ENCODE peak calls at places on chromosomes 5 and 9, in seven cellular contexts. One of them, this sample, is unnamed.

GRCh38 chr9:129177791-129178578 is at the start of gene IER5L:
- DNase-seq in endodermal cell: peak; percentile 98
- DNase-seq in adrenal gland: peak; percentile 97
- DNase-seq in breast epithelium: peak; percentile 97
- DNase-seq in vagina: peak; percentile 97
- DNase-seq in aorta: peak; percentile 97
- DNase-seq in bronchial epithelial cell: peak; percentile 77
- DNase-seq in this sample: peak; percentile 66

GRCh38 chr9:124145903-124146575 is 111.7 kb upstream of the NEK6 start:
- DNase-seq in endodermal cell: no peak
- DNase-seq in adrenal gland: no peak
- DNase-seq in breast epithelium: no peak
- DNase-seq in vagina: peak; percentile 2
- DNase-seq in aorta: no peak
- DNase-seq in bronchial epithelial cell: no peak
- DNase-seq in this sample: no peak

GRCh38 chr9:115391166-115391825 is 273.3 kb upstream of the TNC start:
- DNase-seq in endodermal cell: no peak
- DNase-seq in adrenal gland: no peak
- DNase-seq in breast epithelium: no peak
- DNase-seq in vagina: no peak
- DNase-seq in aorta: no peak
- DNase-seq in bronchial epithelial cell: no peak
- DNase-seq in this sample: no peak

GRCh38 chr5:82939326-82939725 is 137.9 kb downstream of the TMEM167A start:
- DNase-seq in endodermal cell: no peak
- DNase-seq in adrenal gland: no peak
- DNase-seq in breast epithelium: no peak
- DNase-seq in vagina: no peak
- DNase-seq in aorta: no peak
- DNase-seq in bronchial epithelial cell: no peak
- DNase-seq in this sample: no peak

GRCh38 chr9:129783516-129784361 is 19.2 kb upstream of the TOR1B start:
- DNase-seq in endodermal cell: peak; percentile 94
- DNase-seq in adrenal gland: peak; percentile 80
- DNase-seq in breast epithelium: peak; percentile 63
- DNase-seq in vagina: no peak
- DNase-seq in aorta: peak; percentile 82
- DNase-seq in bronchial epithelial cell: peak; percentile 43
- DNase-seq in this sample: peak; percentile 26

GRCh38 chr5:671459-672328 is 21.5 kb downstream of the TPPP start:
- DNase-seq in endodermal cell: peak; percentile 93
- DNase-seq in adrenal gland: peak; percentile 76
- DNase-seq in breast epithelium: no peak
- DNase-seq in vagina: no peak
- DNase-seq in aorta: peak; percentile 89
- DNase-seq in bronchial epithelial cell: peak; percentile 35
- DNase-seq in this sample: no peak

GRCh38 chr5:1343931-1344901 is 683 bp downstream of the CLPTM1L start:
- DNase-seq in endodermal cell: no peak
- DNase-seq in adrenal gland: peak; percentile 22
- DNase-seq in breast epithelium: no peak
- DNase-seq in vagina: no peak
- DNase-seq in aorta: peak; percentile 79
- DNase-seq in bronchial epithelial cell: peak; percentile 7
- DNase-seq in this sample: no peak

GRCh38 chr9:37998881-37999311 is 70.1 kb downstream of the SHB start:
- DNase-seq in endodermal cell: no peak
- DNase-seq in adrenal gland: no peak
- DNase-seq in breast epithelium: no peak
- DNase-seq in vagina: no peak
- DNase-seq in aorta: peak; percentile 70
- DNase-seq in bronchial epithelial cell: no peak
- DNase-seq in this sample: no peak

GRCh38 chr9:69180670-69181069 is 6.6 kb downstream of the TJP2 start:
- DNase-seq in endodermal cell: no peak
- DNase-seq in adrenal gland: peak; percentile 74
- DNase-seq in breast epithelium: no peak
- DNase-seq in vagina: no peak
- DNase-seq in aorta: peak; percentile 79
- DNase-seq in bronchial epithelial cell: peak; percentile 99
- DNase-seq in this sample: no peak

GRCh38 chr5:33984671-33985124 is at the start of gene SLC45A2:
- DNase-seq in endodermal cell: no peak
- DNase-seq in adrenal gland: no peak
- DNase-seq in breast epithelium: no peak
- DNase-seq in vagina: no peak
- DNase-seq in aorta: no peak
- DNase-seq in bronchial epithelial cell: no peak
- DNase-seq in this sample: no peak

GRCh38 chr9:133107961-133108793 is 12.9 kb downstream of the RALGDS start:
- DNase-seq in endodermal cell: no peak
- DNase-seq in adrenal gland: no peak
- DNase-seq in breast epithelium: no peak
- DNase-seq in vagina: no peak
- DNase-seq in aorta: peak; percentile 58
- DNase-seq in bronchial epithelial cell: no peak
- DNase-seq in this sample: no peak

GRCh38 chr9:33225319-33226152 is 14.4 kb upstream of the SPINK4 start:
- DNase-seq in endodermal cell: peak; percentile 82
- DNase-seq in adrenal gland: peak; percentile 79
- DNase-seq in breast epithelium: peak; percentile 37
- DNase-seq in vagina: no peak
- DNase-seq in aorta: no peak
- DNase-seq in bronchial epithelial cell: peak; percentile 80
- DNase-seq in this sample: peak; percentile 57

GRCh38 chr5:16856531-16856930 is 79.6 kb downstream of the MYO10 start:
- DNase-seq in endodermal cell: no peak
- DNase-seq in adrenal gland: no peak
- DNase-seq in breast epithelium: no peak
- DNase-seq in vagina: no peak
- DNase-seq in aorta: no peak
- DNase-seq in bronchial epithelial cell: peak; percentile 99
- DNase-seq in this sample: no peak

GRCh38 chr9:135156525-135157510 is 69.3 kb downstream of the OLFM1 start:
- DNase-seq in endodermal cell: peak; percentile 96
- DNase-seq in adrenal gland: peak; percentile 59
- DNase-seq in breast epithelium: no peak
- DNase-seq in vagina: no peak
- DNase-seq in aorta: no peak
- DNase-seq in bronchial epithelial cell: no peak
- DNase-seq in this sample: no peak

GRCh38 chr5:174204914-174205313 is 159.4 kb downstream of the NSG2 start:
- DNase-seq in endodermal cell: peak; percentile 86
- DNase-seq in adrenal gland: no peak
- DNase-seq in breast epithelium: no peak
- DNase-seq in vagina: no peak
- DNase-seq in aorta: no peak
- DNase-seq in bronchial epithelial cell: peak; percentile 9
- DNase-seq in this sample: no peak

GRCh38 chr9:127835930-127836586 is 18.4 kb downstream of the ENG start:
- DNase-seq in endodermal cell: no peak
- DNase-seq in adrenal gland: peak; percentile 57
- DNase-seq in breast epithelium: no peak
- DNase-seq in vagina: no peak
- DNase-seq in aorta: peak; percentile 92
- DNase-seq in bronchial epithelial cell: no peak
- DNase-seq in this sample: no peak

GRCh38 chr9:113990570-113990907 is 87.6 kb downstream of the AMBP start:
- DNase-seq in endodermal cell: no peak
- DNase-seq in adrenal gland: no peak
- DNase-seq in breast epithelium: no peak
- DNase-seq in vagina: no peak
- DNase-seq in aorta: no peak
- DNase-seq in bronchial epithelial cell: no peak
- DNase-seq in this sample: no peak

GRCh38 chr9:130239741-130240241 is 25.8 kb upstream of the HMCN2 start:
- DNase-seq in endodermal cell: peak; percentile 55
- DNase-seq in adrenal gland: peak; percentile 91
- DNase-seq in breast epithelium: no peak
- DNase-seq in vagina: no peak
- DNase-seq in aorta: peak; percentile 76
- DNase-seq in bronchial epithelial cell: no peak
- DNase-seq in this sample: no peak

GRCh38 chr9:99828417-99829176 is 6.9 kb downstream of the NR4A3 start:
- DNase-seq in endodermal cell: peak; percentile 81
- DNase-seq in adrenal gland: no peak
- DNase-seq in breast epithelium: no peak
- DNase-seq in vagina: no peak
- DNase-seq in aorta: peak; percentile 76
- DNase-seq in bronchial epithelial cell: no peak
- DNase-seq in this sample: no peak

GRCh38 chr9:99825158-99826046 is 3.7 kb downstream of the NR4A3 start:
- DNase-seq in endodermal cell: peak; percentile 76
- DNase-seq in adrenal gland: no peak
- DNase-seq in breast epithelium: no peak
- DNase-seq in vagina: no peak
- DNase-seq in aorta: peak; percentile 77
- DNase-seq in bronchial epithelial cell: no peak
- DNase-seq in this sample: no peak

GRCh38 chr9:99826579-99826978 is 4.9 kb downstream of the NR4A3 start:
- DNase-seq in endodermal cell: no peak
- DNase-seq in adrenal gland: no peak
- DNase-seq in breast epithelium: no peak
- DNase-seq in vagina: no peak
- DNase-seq in aorta: no peak
- DNase-seq in bronchial epithelial cell: peak; percentile 74
- DNase-seq in this sample: no peak

GRCh38 chr9:99827244-99827643 is 5.6 kb downstream of the NR4A3 start:
- DNase-seq in endodermal cell: no peak
- DNase-seq in adrenal gland: no peak
- DNase-seq in breast epithelium: no peak
- DNase-seq in vagina: no peak
- DNase-seq in aorta: no peak
- DNase-seq in bronchial epithelial cell: no peak
- DNase-seq in this sample: no peak

GRCh38 chr9:99828054-99828416 is 6.3 kb downstream of the NR4A3 start:
- DNase-seq in endodermal cell: no peak
- DNase-seq in adrenal gland: no peak
- DNase-seq in breast epithelium: no peak
- DNase-seq in vagina: no peak
- DNase-seq in aorta: no peak
- DNase-seq in bronchial epithelial cell: no peak
- DNase-seq in this sample: no peak
- H3K4me3 ChIP-seq in endodermal cell: no peak overlapping the region
- H3K4me3 ChIP-seq in adrenal gland: no peak overlapping the region
- H3K4me3 ChIP-seq in breast epithelium: no peak overlapping the region
- H3K4me3 ChIP-seq in vagina: no peak overlapping the region
- H3K4me3 ChIP-seq in aorta: no peak overlapping the region
- H3K4me3 ChIP-seq in bronchial epithelial cell: no peak overlapping the region
- H3K4me3 ChIP-seq in this sample: no peak overlapping the region

GRCh38 chr9:96217358-96217755 is 84.6 kb downstream of the HSD17B3 start:
- DNase-seq in endodermal cell: peak; percentile 67
- DNase-seq in adrenal gland: peak; percentile 10
- DNase-seq in breast epithelium: no peak
- DNase-seq in vagina: no peak
- DNase-seq in aorta: no peak
- DNase-seq in bronchial epithelial cell: no peak
- DNase-seq in this sample: no peak

GRCh38 chr9:96216618-96217017 is 85.4 kb downstream of the HSD17B3 start:
- DNase-seq in endodermal cell: no peak
- DNase-seq in adrenal gland: no peak
- DNase-seq in breast epithelium: no peak
- DNase-seq in vagina: no peak
- DNase-seq in aorta: no peak
- DNase-seq in bronchial epithelial cell: no peak
- DNase-seq in this sample: no peak

GRCh38 chr9:96217756-96218693 is 84.0 kb downstream of the HSD17B3 start:
- DNase-seq in endodermal cell: peak; percentile 94
- DNase-seq in adrenal gland: peak; percentile 73
- DNase-seq in breast epithelium: no peak
- DNase-seq in vagina: no peak
- DNase-seq in aorta: peak; percentile 93
- DNase-seq in bronchial epithelial cell: peak; percentile 12
- DNase-seq in this sample: no peak

GRCh38 chr9:96219615-96220257 is 82.2 kb downstream of the HSD17B3 start:
- DNase-seq in endodermal cell: peak; percentile 81
- DNase-seq in adrenal gland: peak; percentile 40
- DNase-seq in breast epithelium: no peak
- DNase-seq in vagina: peak; percentile 79
- DNase-seq in aorta: peak; percentile 86
- DNase-seq in bronchial epithelial cell: peak; percentile 9
- DNase-seq in this sample: no peak

GRCh38 chr9:96218821-96219614 is 83.0 kb downstream of the HSD17B3 start:
- DNase-seq in endodermal cell: no peak
- DNase-seq in adrenal gland: no peak
- DNase-seq in breast epithelium: no peak
- DNase-seq in vagina: no peak
- DNase-seq in aorta: peak; percentile 78
- DNase-seq in bronchial epithelial cell: no peak
- DNase-seq in this sample: no peak
- H3K4me3 ChIP-seq in endodermal cell: no peak overlapping the region
- H3K4me3 ChIP-seq in adrenal gland: no peak overlapping the region
- H3K4me3 ChIP-seq in breast epithelium: peak overlapping the region; percentile 36
- H3K4me3 ChIP-seq in vagina: peak overlapping the region; percentile 28
- H3K4me3 ChIP-seq in aorta: no peak overlapping the region
- H3K4me3 ChIP-seq in bronchial epithelial cell: no peak overlapping the region
- H3K4me3 ChIP-seq in this sample: no peak overlapping the region

GRCh38 chr5:134604908-134605307 is 27.7 kb downstream of the SAR1B start:
- DNase-seq in endodermal cell: no peak
- DNase-seq in adrenal gland: no peak
- DNase-seq in breast epithelium: no peak
- DNase-seq in vagina: no peak
- DNase-seq in aorta: no peak
- DNase-seq in bronchial epithelial cell: no peak
- DNase-seq in this sample: no peak
- H3K4me3 ChIP-seq in endodermal cell: no peak overlapping the region
- H3K4me3 ChIP-seq in adrenal gland: no peak overlapping the region
- H3K4me3 ChIP-seq in breast epithelium: no peak overlapping the region
- H3K4me3 ChIP-seq in vagina: no peak overlapping the region
- H3K4me3 ChIP-seq in aorta: no peak overlapping the region
- H3K4me3 ChIP-seq in bronchial epithelial cell: no peak overlapping the region
- H3K4me3 ChIP-seq in this sample: no peak overlapping the region

GRCh38 chr5:69292349-69292748 is 40.3 kb downstream of the CCDC125 start:
- DNase-seq in endodermal cell: peak; percentile 60
- DNase-seq in adrenal gland: no peak
- DNase-seq in breast epithelium: no peak
- DNase-seq in vagina: no peak
- DNase-seq in aorta: no peak
- DNase-seq in bronchial epithelial cell: no peak
- DNase-seq in this sample: no peak

GRCh38 chr5:69293882-69294281 is 38.7 kb downstream of the CCDC125 start:
- DNase-seq in endodermal cell: no peak
- DNase-seq in adrenal gland: no peak
- DNase-seq in breast epithelium: no peak
- DNase-seq in vagina: no peak
- DNase-seq in aorta: no peak
- DNase-seq in bronchial epithelial cell: no peak
- DNase-seq in this sample: no peak

GRCh38 chr5:69300537-69301203 is 31.9 kb downstream of the CCDC125 start:
- DNase-seq in endodermal cell: peak; percentile 57
- DNase-seq in adrenal gland: no peak
- DNase-seq in breast epithelium: no peak
- DNase-seq in vagina: no peak
- DNase-seq in aorta: no peak
- DNase-seq in bronchial epithelial cell: peak; percentile 4
- DNase-seq in this sample: no peak

GRCh38 chr5:69299625-69300024 is 33.0 kb downstream of the CCDC125 start:
- DNase-seq in endodermal cell: no peak
- DNase-seq in adrenal gland: no peak
- DNase-seq in breast epithelium: no peak
- DNase-seq in vagina: no peak
- DNase-seq in aorta: no peak
- DNase-seq in bronchial epithelial cell: no peak
- DNase-seq in this sample: no peak

GRCh38 chr5:69295088-69295754 is 37.4 kb downstream of the CCDC125 start:
- DNase-seq in endodermal cell: peak; percentile 48
- DNase-seq in adrenal gland: no peak
- DNase-seq in breast epithelium: no peak
- DNase-seq in vagina: no peak
- DNase-seq in aorta: no peak
- DNase-seq in bronchial epithelial cell: peak; percentile 35
- DNase-seq in this sample: no peak
- H3K4me3 ChIP-seq in endodermal cell: no peak overlapping the region
- H3K4me3 ChIP-seq in adrenal gland: no peak overlapping the region
- H3K4me3 ChIP-seq in breast epithelium: no peak overlapping the region
- H3K4me3 ChIP-seq in vagina: no peak overlapping the region
- H3K4me3 ChIP-seq in aorta: no peak overlapping the region
- H3K4me3 ChIP-seq in bronchial epithelial cell: no peak overlapping the region
- H3K4me3 ChIP-seq in this sample: no peak overlapping the region

This sample was measured in GM12864.